ENCODE peak calls at places on chromosomes 13 and 19, in four cellular contexts. H is astrocyte of the cerebellum; F is CD4-positive, alpha-beta T cell; B is Calu3. W is an unnamed sample.

GRCh38 chr13:71801165-71801564 is 65.8 kb downstream of the DACH1 start:
- DNase-seq in H (no peak), F (no peak), B (no peak), W (no peak)

GRCh38 chr13:50609016-50609415 is 234.5 kb downstream of the DLEU7 start:
- DNase-seq in H (no peak), F (no peak), B (no peak), W (no peak)

GRCh38 chr19:15126511-15126910 is 19.3 kb downstream of the SYDE1 start:
- DNase-seq in H (no peak), F (no peak), B (no peak), W (no peak)

GRCh38 chr19:18007939-18008673 is at the start of gene ARRDC2:
- DNase-seq in H (peak), F (peak), B (peak), W (peak)

GRCh38 chr13:73074101-73074500 is 15.3 kb downstream of the KLF5 start:
- DNase-seq in H (no peak), F (no peak), B (no peak), W (peak)

GRCh38 chr13:70817571-70817970 is 709.3 kb upstream of the KLHL1 start:
- DNase-seq in H (peak), F (no peak), B (no peak), W (no peak)

GRCh38 chr13:75669706-75670105 is 33.6 kb downstream of the LMO7 start:
- DNase-seq in H (no peak), F (no peak), B (no peak), W (no peak)

GRCh38 chr13:73223372-73223781 is 164.6 kb downstream of the KLF5 start:
- DNase-seq in H (no peak), F (no peak), B (no peak), W (peak)

GRCh38 chr13:114074671-114075315 is 57.6 kb downstream of the RASA3 start:
- DNase-seq in H (no peak), F (no peak), B (no peak), W (no peak)

GRCh38 chr13:25067054-25067453 is 28.9 kb upstream of the PABPC3 start:
- DNase-seq in H (no peak), F (no peak), B (no peak), W (no peak)

GRCh38 chr13:112674412-112675383 is 15.1 kb upstream of the ATP11A start:
- DNase-seq in H (no peak), F (no peak), B (no peak), W (no peak)

GRCh38 chr13:71619096-71619495 is 247.9 kb downstream of the DACH1 start:
- DNase-seq in H (no peak), F (no peak), B (no peak), W (no peak)

GRCh38 chr19:611506-611869 is 21.8 kb downstream of the HCN2 start:
- DNase-seq in H (peak), F (no peak), B (no peak), W (no peak)

GRCh38 chr19:16226878-16227836 is 29.4 kb downstream of the AP1M1 start:
- DNase-seq in H (no peak), F (peak), B (no peak), W (no peak)

GRCh38 chr19:29964171-29964570 is 22.1 kb downstream of the URI1 start:
- DNase-seq in H (no peak), F (no peak), B (no peak), W (no peak)

GRCh38 chr13:74197686-74198085 is 63.5 kb upstream of the KLF12 start:
- DNase-seq in H (no peak), F (no peak), B (no peak), W (peak)

GRCh38 chr19:52991484-52991883 is 22.2 kb upstream of the ERVV-1 start:
- DNase-seq in H (no peak), F (no peak), B (no peak), W (peak)

GRCh38 chr19:1809663-1810062 is 2.4 kb downstream of the ATP8B3 start:
- DNase-seq in H (no peak), F (no peak), B (no peak), W (no peak)

GRCh38 chr19:58428617-58429016 is 11.3 kb downstream of the ZNF132 start:
- DNase-seq in H (no peak), F (no peak), B (no peak), W (no peak)

GRCh38 chr19:58466760-58467589 is at the start of gene ZNF324:
- DNase-seq in H (peak), F (peak), B (peak), W (peak)

GRCh38 chr13:106143392-106143791 is 392.1 kb downstream of the EFNB2 start:
- DNase-seq in H (peak), F (no peak), B (no peak), W (no peak)

GRCh38 chr19:18392417-18392816 is 5.0 kb downstream of the LRRC25 start:
- DNase-seq in H (no peak), F (no peak), B (no peak), W (no peak)

GRCh38 chr19:10389863-10390262 is 9.5 kb upstream of the TYK2 start:
- DNase-seq in H (no peak), F (no peak), B (no peak), W (no peak)

GRCh38 chr13:28489536-28489935 is 5.4 kb downstream of the FLT1 start:
- DNase-seq in H (no peak), F (no peak), B (no peak), W (no peak)

GRCh38 chr13:41107584-41108014 is 25.0 kb downstream of the KBTBD6 start:
- DNase-seq in H (no peak), F (no peak), B (no peak), W (peak)

GRCh38 chr19:5191091-5191490 is 149.5 kb downstream of the PTPRS start:
- DNase-seq in H (no peak), F (no peak), B (no peak), W (no peak)

GRCh38 chr19:11041966-11042627 is 47.2 kb upstream of the LDLR start:
- DNase-seq in H (no peak), F (no peak), B (peak), W (peak)

GRCh38 chr13:48318014-48318713 is 14.6 kb downstream of the RB1 start:
- DNase-seq in H (no peak), F (no peak), B (no peak), W (no peak)

GRCh38 chr13:74032325-74032724 is 101.9 kb downstream of the KLF12 start:
- DNase-seq in H (no peak), F (no peak), B (no peak), W (no peak)

GRCh38 chr13:95445116-95445515 is 107.4 kb upstream of the CLDN10 start:
- DNase-seq in H (no peak), F (no peak), B (no peak), W (no peak)

GRCh38 chr13:113832204-113832603 is 31.7 kb downstream of the GAS6 start:
- DNase-seq in H (no peak), F (no peak), B (no peak), W (no peak)

GRCh38 chr19:13033819-13034611 is 38.7 kb downstream of the NFIX start:
- DNase-seq in H (peak), F (no peak), B (peak), W (peak)

W was measured in HT-29.